ENCODE peak calls at places on chromosomes 3 and 15, in six cellular contexts. F is WTC11; X is stimulated activated CD4-positive, alpha-beta T cell treated with anti-CD3 and anti-CD28 coated beads, Interleukin-1b, Interleukin-23, amount 100 ng/mL, for 1 hour; V is naive thymus-derived CD8-positive, alpha-beta T cell; N is stimulated activated CD8-positive, alpha-beta memory T cell treated with anti-CD3 and anti-CD28 coated beads, Interleukin-7, amount 100 ng/mL, for 24 hours; W is ACHN. J is an unnamed sample.

GRCh38 chr15:70763950-70764730 is 782 bp upstream of the UACA start:
- DNase-seq in X (no peak), N (no peak), W (no peak), V (no peak), F (no peak), J (no peak)

GRCh38 chr3:175932586-175932985 is 1073.5 kb downstream of the NAALADL2 start:
- DNase-seq in F (no peak), X (no peak), W (no peak), N (no peak), V (no peak), J (no peak)

GRCh38 chr3:53680026-53680425 is 166.2 kb downstream of the CHDH start:
- DNase-seq in W (no peak), X (no peak), N (no peak), F (no peak), V (no peak), J (no peak)

GRCh38 chr3:153221748-153222162 is 59.7 kb downstream of the RAP2B start:
- DNase-seq in W (peak), F (no peak), V (peak), N (peak), X (peak), J (peak)

GRCh38 chr3:37816271-37816670 is 45.4 kb upstream of the CTDSPL start:
- DNase-seq in F (no peak), W (no peak), X (no peak), V (no peak), N (no peak), J (no peak)

GRCh38 chr15:62920569-62921502 is 121.7 kb upstream of the TPM1 start:
- DNase-seq in X (no peak), N (no peak), W (no peak), V (no peak), F (no peak), J (no peak)

GRCh38 chr15:26013946-26014345 is 150.8 kb upstream of the ATP10A start:
- DNase-seq in F (peak), X (no peak), N (no peak), V (no peak), W (no peak), J (no peak)

GRCh38 chr3:126308394-126309125 is 48.6 kb downstream of the KLF15 start:
- DNase-seq in F (peak), X (no peak), V (no peak), N (no peak), W (no peak), J (no peak)

GRCh38 chr15:77859491-77860060 is 217.9 kb downstream of the TBC1D2B start:
- DNase-seq in V (no peak), X (no peak), F (peak), N (no peak), W (no peak), J (no peak)

GRCh38 chr3:188627652-188628051 is 473.7 kb downstream of the LPP start:
- DNase-seq in V (no peak), F (no peak), N (no peak), W (peak), X (no peak), J (no peak)

GRCh38 chr3:180059351-180059750 is 22.6 kb upstream of the PEX5L start:
- DNase-seq in N (no peak), V (no peak), F (no peak), W (no peak), X (no peak), J (no peak)

GRCh38 chr15:94047566-94047965 is 183.8 kb upstream of the MCTP2 start:
- DNase-seq in W (no peak), V (no peak), X (no peak), N (no peak), F (no peak), J (no peak)

GRCh38 chr15:101672298-101672697 is 20.1 kb upstream of the TM2D3 start:
- DNase-seq in F (peak), V (no peak), W (no peak), N (no peak), X (no peak), J (no peak)

GRCh38 chr15:63367390-63367789 is 14.3 kb downstream of the CA12 start:
- DNase-seq in N (no peak), X (no peak), W (peak), F (no peak), V (no peak), J (no peak)